ENCODE peak calls at places on chromosome 4, in eight cellular contexts. U, I, Q, Z, W, O, S and E are unnamed samples.

GRCh38 chr4:55363618-55364420 is 17.8 kb downstream of the SRD5A3 start:
- DNase-seq in Z (no peak), W (no peak), S (no peak), U (no peak), O (no peak), Q (no peak), I (no peak), E (no peak)

GRCh38 chr4:86974481-86975050 is 39.8 kb downstream of the AFF1 start:
- DNase-seq in W (no peak), U (no peak), I (no peak), Q (peak), O (no peak), S (no peak), Z (no peak), E (peak)

GRCh38 chr4:60531790-60532189 is 668.3 kb upstream of the ADGRL3 start:
- DNase-seq in Q (no peak), Z (no peak), I (no peak), U (no peak), W (no peak), O (no peak), S (no peak), E (no peak)

GRCh38 chr4:133775469-133775868 is 426.1 kb downstream of the PABPC4L start:
- DNase-seq in I (no peak), U (no peak), Z (no peak), Q (no peak), S (no peak), W (no peak), O (no peak), E (no peak)

GRCh38 chr4:176789955-176790354 is 2.8 kb downstream of the VEGFC start:
- DNase-seq in Q (peak), Z (peak), I (no peak), S (no peak), O (no peak), U (peak), W (peak), E (peak)

GRCh38 chr4:108068422-108068821 is 78.7 kb downstream of the HADH start:
- DNase-seq in O (no peak), Q (peak), Z (no peak), S (no peak), U (no peak), I (no peak), W (no peak), E (no peak)

GRCh38 chr4:36273276-36273675 is 8.1 kb upstream of the DTHD1 start:
- DNase-seq in I (no peak), S (no peak), Q (no peak), O (no peak), U (no peak), Z (no peak), W (no peak), E (peak)

GRCh38 chr4:11472535-11472934 is 43.8 kb upstream of the HS3ST1 start:
- DNase-seq in W (no peak), U (no peak), Z (no peak), O (no peak), I (no peak), S (no peak), Q (no peak), E (no peak)

GRCh38 chr4:5894266-5894665 is 1.4 kb upstream of the CRMP1 start:
- DNase-seq in U (no peak), Q (no peak), S (no peak), I (no peak), Z (no peak), W (no peak), O (no peak), E (no peak)

GRCh38 chr4:149980941-149981340 is 97.3 kb upstream of the DCLK2 start:
- DNase-seq in S (peak), W (peak), Q (peak), Z (peak), O (peak), U (peak), I (no peak), E (peak)

GRCh38 chr4:188858696-188859095 is 719.5 kb downstream of the TRIML1 start:
- DNase-seq in O (no peak), U (no peak), Q (no peak), S (no peak), W (no peak), I (no peak), Z (no peak), E (no peak)

GRCh38 chr4:31458813-31459212 is 738.6 kb downstream of the PCDH7 start:
- DNase-seq in Z (no peak), Q (peak), I (peak), S (no peak), W (no peak), U (no peak), O (no peak), E (peak)

GRCh38 chr4:3288571-3289094 is 4.2 kb upstream of the RGS12 start:
- DNase-seq in Z (no peak), U (no peak), W (no peak), I (no peak), O (no peak), S (no peak), Q (no peak), E (no peak)

GRCh38 chr4:141213550-141213991 is 7.1 kb upstream of the ZNF330 start:
- DNase-seq in S (no peak), I (no peak), Q (no peak), Z (no peak), O (no peak), W (no peak), U (no peak), E (no peak)

GRCh38 chr4:116599859-116600258 is 485.5 kb downstream of the TRAM1L1 start:
- DNase-seq in Z (peak), S (no peak), I (no peak), O (no peak), U (no peak), W (no peak), Q (no peak), E (no peak)

GRCh38 chr4:25697516-25697915 is 41.9 kb downstream of the SLC34A2 start:
- DNase-seq in Z (no peak), U (no peak), W (no peak), Q (no peak), S (no peak), I (no peak), O (no peak), E (no peak)

GRCh38 chr4:182620111-182620980 is 296.8 kb downstream of the DCTD start:
- DNase-seq in U (no peak), O (no peak), Z (no peak), Q (no peak), I (no peak), W (no peak), S (no peak), E (no peak)

GRCh38 chr4:122710434-122711308 is 21.8 kb upstream of the BBS12 start:
- DNase-seq in U (no peak), O (no peak), Q (peak), Z (no peak), W (no peak), S (no peak), I (no peak), E (no peak)

GRCh38 chr4:104494822-104495559 is at the start of gene CXXC4:
- DNase-seq in S (peak), O (peak), Z (peak), Q (peak), W (peak), I (no peak), U (peak), E (peak)

DNA sequence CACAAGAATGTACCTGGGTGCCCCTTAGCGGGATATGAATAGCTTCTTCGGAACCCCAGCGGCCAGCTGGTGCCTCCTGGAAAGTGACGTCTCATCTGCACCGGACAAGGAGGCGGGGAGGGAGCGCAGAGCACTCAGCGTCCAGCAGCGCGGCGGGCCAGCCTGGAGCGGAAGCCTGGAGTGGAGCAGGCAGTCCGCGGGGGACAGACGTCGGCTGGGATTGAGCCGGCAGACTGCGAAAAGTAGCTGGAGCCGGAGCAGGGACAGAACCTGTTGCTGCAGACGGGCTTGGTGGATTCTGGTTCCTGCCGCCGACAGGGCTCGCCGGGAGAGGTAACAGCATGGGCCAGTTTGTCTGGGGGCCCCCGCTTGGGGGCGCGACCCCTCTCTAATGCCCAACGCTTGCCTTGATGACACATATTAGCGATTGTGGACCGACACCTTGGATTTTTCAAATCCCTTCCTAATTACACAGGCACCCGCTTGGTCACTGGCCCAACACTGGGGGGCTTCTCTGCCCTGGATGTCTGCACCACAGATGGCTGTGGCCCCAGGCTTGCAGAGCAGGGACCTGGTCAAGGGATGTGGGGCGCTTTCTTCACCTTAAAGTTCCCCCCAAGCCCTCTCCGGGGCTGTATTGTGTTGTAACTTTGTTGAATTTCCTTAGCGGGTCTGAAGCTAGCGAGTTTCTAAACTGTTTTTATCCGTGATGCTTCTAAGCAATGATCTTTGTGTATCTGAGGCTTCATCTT is at the start of gene NPFFR2:
- DNase-seq in U (no peak), Z (no peak), Q (peak), I (no peak), S (peak), O (no peak), W (no peak), E (no peak)
- TF ChIP-seq CTCF in U (no peak), Z (no peak), Q (no peak), I (no peak), S (no peak), O (no peak), W (no peak), E (no peak)

GRCh38 chr4:184649026-184649970 is at the start of the genes CASP3 and PRIMPOL:
- DNase-seq in Q (peak), I (peak), S (peak), Z (peak), W (peak), O (peak), U (peak), E (peak)
- TF ChIP-seq CTCF in Q (peak), I (peak), S (peak), Z (no peak), W (peak), O (peak), U (no peak), E (no peak)

GRCh38 chr4:168551945-168552695 is 55.3 kb downstream of the PALLD start:
- DNase-seq in W (no peak), Q (no peak), Z (no peak), U (no peak), I (no peak), S (no peak), O (no peak), E (peak)
- TF ChIP-seq CTCF in W (no peak), Q (no peak), Z (no peak), U (no peak), I (no peak), S (no peak), O (no peak), E (no peak)

GRCh38 chr4:90215286-90215685 is 88.1 kb downstream of the CCSER1 start:
- DNase-seq in O (no peak), W (no peak), U (peak), Q (no peak), I (no peak), S (no peak), Z (peak), E (peak)

GRCh38 chr4:90207887-90208454 is 80.8 kb downstream of the CCSER1 start:
- DNase-seq in I (no peak), Z (no peak), S (no peak), W (no peak), O (no peak), Q (no peak), U (no peak), E (no peak)

GRCh38 chr4:90209922-90210321 is 82.7 kb downstream of the CCSER1 start:
- DNase-seq in S (no peak), Q (no peak), I (no peak), O (no peak), U (no peak), W (no peak), Z (no peak), E (no peak)

GRCh38 chr4:90211174-90211573 is 84.0 kb downstream of the CCSER1 start:
- DNase-seq in S (no peak), W (no peak), O (no peak), I (no peak), U (no peak), Z (no peak), Q (no peak), E (peak)
- TF ChIP-seq CTCF in S (no peak), W (no peak), O (no peak), I (no peak), U (no peak), Z (no peak), Q (no peak), E (no peak)

DNA sequence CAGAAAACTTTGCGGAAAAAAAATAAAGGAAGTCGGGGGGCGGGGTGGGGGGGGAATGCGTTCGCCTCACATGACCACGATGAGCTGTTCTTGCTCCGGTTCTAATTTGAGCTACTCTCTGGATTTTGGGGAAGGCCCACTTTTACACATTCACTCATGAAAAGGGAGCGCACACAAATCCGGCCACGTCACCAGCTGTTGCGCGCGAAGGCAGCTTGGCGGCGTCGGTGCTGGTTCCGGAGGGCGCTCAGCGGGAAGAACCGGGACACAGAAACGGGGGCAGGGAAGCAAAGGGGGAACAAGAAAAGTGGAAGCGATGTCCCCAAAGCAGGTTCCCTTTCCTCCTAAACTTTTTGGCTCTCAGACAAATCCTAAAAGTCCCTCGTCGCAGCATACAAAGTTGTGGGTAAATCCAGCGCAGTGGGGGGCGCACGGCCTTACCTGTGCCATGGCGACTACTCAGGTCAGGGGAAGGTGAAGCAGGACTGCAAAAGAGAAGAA is 590 bp downstream of the ANXA5 start:
- DNase-seq in W (peak), Q (peak), Z (peak), I (peak), O (peak), U (peak), S (no peak), E (peak)
- TF ChIP-seq CTCF in W (peak), Q (no peak), Z (no peak), I (no peak), O (peak), U (no peak), S (no peak), E (no peak)